ENCODE peak calls at places on chromosomes 11 and 22, in five cellular contexts. K is nephron progenitor cell, M is GM13976, X is mammary epithelial cell, W is GM10248. E is an unnamed sample.

GRCh38 chr11:122776546-122776945 is 61.8 kb upstream of the CRTAM start:
- DNase-seq in K (no peak), M (no peak), X (no peak), W (no peak), E (no peak)

GRCh38 chr11:116697011-116697410 is 75.8 kb downstream of the BUD13 start:
- DNase-seq in K (no peak), X (peak; percentile 37), W (no peak), M (no peak), E (no peak)

GRCh38 chr11:108754901-108755625 is 90.2 kb downstream of the DDX10 start:
- DNase-seq in W (no peak), X (no peak), K (no peak), M (no peak), E (no peak)

GRCh38 chr11:125886997-125887372 is 483 bp upstream of the HYLS1 start:
- DNase-seq in K (no peak), W (peak; percentile 27), M (peak; percentile 56), X (peak; percentile 66), E (peak; percentile 88)

GRCh38 chr11:456533-456932 is 6.5 kb downstream of the PTDSS2 start:
- DNase-seq in X (no peak), W (peak; percentile 72), K (no peak), M (peak; percentile 73), E (no peak)

GRCh38 chr11:1326435-1327063 is 17.1 kb upstream of the TOLLIP start:
- DNase-seq in M (no peak), W (no peak), K (no peak), X (no peak), E (no peak)

GRCh38 chr11:75424396-75424795 is 8.6 kb downstream of the KLHL35 start:
- DNase-seq in M (no peak), X (no peak), K (no peak), W (no peak), E (no peak)

GRCh38 chr11:73652856-73653559 is 6.6 kb downstream of the PLEKHB1 start:
- DNase-seq in W (no peak), M (no peak), K (no peak), X (peak; percentile 60), E (no peak)

GRCh38 chr22:24706050-24706449 is 68.5 kb downstream of the PIWIL3 start:
- DNase-seq in W (no peak), X (no peak), M (no peak), K (peak; percentile 41), E (peak; percentile 24)

GRCh38 chr22:49993649-49994360 is 18.8 kb downstream of the IL17REL start:
- DNase-seq in K (no peak), W (no peak), M (peak; percentile 24), X (no peak), E (no peak)

GRCh38 chr11:33742249-33742851 is 6.1 kb upstream of the CD59 start:
- DNase-seq in W (no peak), K (no peak), M (no peak), X (no peak), E (no peak)

GRCh38 chr11:19676508-19677379 is 35.9 kb upstream of the NAV2 start:
- DNase-seq in K (no peak), X (no peak), W (no peak), M (no peak), E (peak; percentile 35)

GRCh38 chr11:19683141-19683805 is 29.4 kb upstream of the NAV2 start:
- DNase-seq in M (no peak), K (no peak), W (no peak), X (no peak), E (no peak)

GRCh38 chr11:19677380-19678080 is 35.1 kb upstream of the NAV2 start:
- DNase-seq in K (no peak), M (no peak), X (no peak), W (no peak), E (no peak)

GRCh38 chr11:19680824-19681368 is 31.7 kb upstream of the NAV2 start:
- DNase-seq in M (no peak), X (no peak), K (no peak), W (no peak), E (no peak)

GRCh38 chr11:19679952-19680823 is 32.4 kb upstream of the NAV2 start:
- DNase-seq in M (no peak), K (no peak), X (peak; percentile 97), W (no peak), E (peak; percentile 86)
- TF ChIP-seq CTCF in M (no peak), K (no peak), X (peak; percentile 7), W (no peak), E (no peak)

DNA sequence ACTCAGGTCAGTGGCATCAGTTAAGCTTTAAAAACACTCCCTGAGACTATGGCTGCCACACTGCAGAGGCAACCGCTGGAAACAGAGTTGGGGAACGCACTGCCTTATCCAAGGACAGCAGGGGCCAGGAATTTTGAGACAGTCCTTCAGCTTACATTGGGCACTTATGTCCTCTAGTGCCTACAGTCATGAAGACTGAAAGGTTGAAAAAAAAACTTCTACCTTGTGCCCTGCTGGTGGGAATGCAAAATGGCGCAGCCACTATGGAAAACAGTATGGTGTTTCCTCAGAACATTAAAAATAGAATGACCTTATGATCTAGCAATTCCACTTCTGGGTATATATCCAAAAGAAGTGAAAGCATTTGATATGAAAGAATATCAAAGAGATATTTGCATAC is 19.6 kb downstream of the DKK3 start:
- DNase-seq in K (no peak), X (no peak), W (no peak), M (no peak), E (no peak)
- TF ChIP-seq CTCF in K (no peak), X (peak; percentile 20), W (no peak), M (no peak), E (no peak)

GRCh38 chr22:42646569-42647525 is 2.3 kb downstream of the CYB5R3 start:
- DNase-seq in X (no peak), W (no peak), K (no peak), M (no peak), E (peak; percentile 72)

GRCh38 chr22:42648017-42648367 is 1.2 kb downstream of the CYB5R3 start:
- DNase-seq in X (no peak), K (no peak), M (no peak), W (no peak), E (no peak)

GRCh38 chr22:42645341-42645937 is 3.8 kb downstream of the CYB5R3 start:
- DNase-seq in W (no peak), K (no peak), X (no peak), M (no peak), E (peak; percentile 66)

GRCh38 chr22:42644422-42645340 is 4.3 kb upstream of the ATP5MGL start:
- DNase-seq in M (no peak), K (no peak), W (no peak), X (no peak), E (peak; percentile 61)

GRCh38 chr22:42645938-42646568 is 3.1 kb downstream of the CYB5R3 start:
- DNase-seq in M (no peak), K (no peak), W (no peak), X (no peak), E (peak; percentile 70)
- TF ChIP-seq CTCF in M (no peak), K (no peak), W (no peak), X (no peak), E (no peak)

GRCh38 chr11:64303109-64304031 is 2.0 kb upstream of the ESRRA start:
- DNase-seq in K (no peak), W (no peak), X (no peak), M (no peak), E (no peak)

GRCh38 chr11:64297722-64298358 is 2.3 kb upstream of the CATSPERZ start:
- DNase-seq in X (no peak), W (no peak), M (no peak), K (no peak), E (no peak)

GRCh38 chr11:64296830-64297721 is 3.1 kb upstream of the CATSPERZ start:
- DNase-seq in M (no peak), X (no peak), W (no peak), K (no peak), E (no peak)

GRCh38 chr11:64298966-64299846 is 952 bp upstream of the CATSPERZ start:
- DNase-seq in M (no peak), X (no peak), K (peak; percentile 52), W (no peak), E (peak; percentile 58)

DNA sequence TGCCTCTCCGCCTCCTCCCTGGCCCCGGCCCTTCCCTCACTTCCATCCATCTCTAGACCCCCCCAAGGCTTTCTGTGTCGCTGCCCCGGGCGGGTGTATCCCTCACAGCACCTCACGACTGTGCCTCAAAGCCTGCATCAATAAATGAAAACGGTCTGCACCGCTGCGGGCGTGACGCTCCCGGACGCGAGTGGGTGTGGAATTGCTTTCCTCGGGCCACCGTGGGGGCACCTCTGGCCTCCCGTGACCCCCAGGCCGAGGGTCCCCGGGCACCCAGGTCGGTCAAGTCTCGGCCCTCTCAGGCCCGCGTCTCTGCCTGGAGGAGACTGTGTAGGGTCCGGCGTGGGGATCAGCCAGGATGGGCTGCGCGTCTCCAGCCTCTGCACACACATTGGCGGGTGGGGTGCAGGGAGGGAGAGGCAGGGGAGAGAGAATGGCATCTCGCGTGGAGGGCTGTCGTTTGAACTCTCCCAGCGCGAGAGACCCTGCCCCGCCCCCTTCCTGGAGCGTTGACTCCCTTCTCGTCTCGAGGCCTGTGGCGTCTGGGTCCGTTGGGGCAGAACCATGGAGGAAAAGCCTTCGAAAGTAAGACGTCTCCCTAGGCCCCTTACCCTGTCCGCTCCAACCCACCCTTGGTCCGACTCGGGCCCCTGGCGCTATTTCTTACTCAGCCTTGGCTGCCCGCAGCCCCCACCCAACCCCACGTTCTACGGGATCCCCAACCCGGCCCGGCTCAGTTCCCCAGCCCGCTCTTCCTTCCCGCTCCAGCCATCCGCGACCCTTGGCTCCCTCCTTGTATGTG is at the start of gene CATSPERZ:
- DNase-seq in K (peak; percentile 43), M (no peak), X (no peak), W (no peak), E (no peak)
- TF ChIP-seq CTCF in K (no peak), M (no peak), X (no peak), W (no peak), E (no peak)

GRCh38 chr11:8209208-8209807 is 40.5 kb upstream of the RIC3 start:
- DNase-seq in W (peak; percentile 60), M (no peak), X (no peak), K (no peak), E (peak; percentile 86)
- TF ChIP-seq CTCF in W (peak; percentile 44), M (peak; percentile 70), X (peak; percentile 48), K (no peak), E (no peak)

DNA sequence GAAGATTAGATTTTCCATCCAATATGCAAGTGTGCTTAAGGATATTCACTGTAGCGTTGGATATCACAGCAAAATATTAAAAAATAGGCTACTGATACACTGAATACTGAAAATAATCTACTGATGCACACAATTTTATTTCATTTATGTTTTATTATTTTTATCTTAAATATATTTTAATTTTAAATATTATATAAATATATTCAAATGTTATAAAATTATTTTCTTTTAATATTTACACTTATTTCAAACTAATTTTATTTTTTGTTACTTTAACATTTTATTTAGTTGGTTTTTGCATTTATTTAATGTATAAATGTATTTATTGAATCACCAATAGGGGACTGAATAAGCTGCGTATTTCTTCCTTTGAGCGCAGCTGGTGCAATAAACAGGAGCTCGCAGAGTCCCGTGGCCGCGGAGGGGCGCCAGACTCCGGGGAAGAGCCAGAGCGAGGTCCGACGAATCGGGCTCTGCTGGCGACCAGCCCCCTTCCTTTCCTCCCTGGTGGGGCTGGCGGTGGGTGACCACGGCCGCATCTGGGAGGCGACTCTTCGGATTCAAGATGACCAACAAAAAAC is 12.2 kb downstream of the MMP3 start:
- DNase-seq in X (no peak), M (peak; percentile 29), K (peak; percentile 8), W (peak; percentile 22), E (peak; percentile 30)
- TF ChIP-seq CTCF in X (no peak), M (peak; percentile 26), K (no peak), W (peak; percentile 28), E (peak; percentile 16)

E was measured in upper lobe of left lung.